ENCODE peak calls at places on chromosomes 3 and 15, in seven cellular contexts. X is sigmoid colon, Y is ovary, U is HCT116, K is A549, W is IMR-90, Z is heart left ventricle. E is an unnamed sample.

GRCh38 chr15:31208804-31209203 is 107.3 kb upstream of the TRPM1 start:
- DNase-seq in K (no peak), U (no peak), X (no peak), Z (no peak), Y (no peak), W (no peak), E (no peak)

GRCh38 chr3:99626415-99626788 is 12.0 kb upstream of the COL8A1 start:
- DNase-seq in X (no peak), U (no peak), W (no peak), K (no peak), Z (no peak), Y (no peak), E (no peak)

GRCh38 chr3:157542711-157543485 is 39.7 kb upstream of the VEPH1 start:
- DNase-seq in X (peak), Z (peak), W (peak), K (peak), U (no peak), Y (peak), E (peak)

GRCh38 chr15:58704155-58704825 is 45.2 kb downstream of the ADAM10 start:
- DNase-seq in Z (no peak), W (peak), X (no peak), Y (no peak), K (no peak), U (no peak), E (no peak)

GRCh38 chr3:70988111-70988510 is 595.4 kb downstream of the FOXP1 start:
- DNase-seq in K (no peak), W (no peak), Z (no peak), X (no peak), U (no peak), Y (no peak), E (no peak)

GRCh38 chr15:57385923-57386390 is 9.7 kb downstream of the CGNL1 start:
- DNase-seq in U (no peak), K (no peak), W (no peak), X (no peak), Y (no peak), Z (no peak), E (no peak)

GRCh38 chr3:100053929-100054620 is 60.2 kb downstream of the FILIP1L start:
- DNase-seq in K (no peak), Z (no peak), X (no peak), W (no peak), U (no peak), Y (no peak), E (no peak)

GRCh38 chr3:106542101-106542769 is 673.4 kb upstream of the CBLB start:
- DNase-seq in U (no peak), K (no peak), W (peak), Y (no peak), X (no peak), Z (no peak), E (no peak)

GRCh38 chr3:61771976-61772375 is 210.6 kb downstream of the PTPRG start:
- DNase-seq in Y (no peak), Z (no peak), U (no peak), K (no peak), W (no peak), X (no peak), E (no peak)

GRCh38 chr15:31221936-31222515 is 104.6 kb upstream of the KLF13 start:
- DNase-seq in Z (no peak), Y (no peak), K (no peak), X (no peak), W (no peak), U (no peak), E (no peak)

GRCh38 chr15:25183581-25184330 is 229.0 kb downstream of the SNRPN start:
- DNase-seq in Y (peak), Z (no peak), X (peak), U (no peak), K (no peak), W (no peak), E (no peak)

GRCh38 chr3:14444380-14444779 is 42.0 kb downstream of the SLC6A6 start:
- DNase-seq in K (no peak), Y (no peak), W (no peak), X (no peak), Z (no peak), U (no peak), E (no peak)

GRCh38 chr15:95302206-95302605 is 1028.3 kb upstream of the NR2F2 start:
- DNase-seq in K (no peak), X (no peak), W (no peak), Z (no peak), U (no peak), Y (no peak), E (no peak)

GRCh38 chr3:2454865-2455264 is 356.2 kb downstream of the CNTN4 start:
- DNase-seq in Z (no peak), U (no peak), W (no peak), Y (no peak), K (no peak), X (no peak), E (no peak)

GRCh38 chr15:26623071-26623470 is 149.8 kb downstream of the GABRB3 start:
- DNase-seq in Z (no peak), W (no peak), U (no peak), X (no peak), K (no peak), Y (no peak), E (no peak)

GRCh38 chr3:195696632-195697278 is 24.0 kb upstream of the MUC20 start:
- DNase-seq in Y (no peak), X (no peak), K (no peak), Z (no peak), U (no peak), W (no peak), E (no peak)

GRCh38 chr3:133991637-133992036 is 38.1 kb downstream of the SLCO2A1 start:
- DNase-seq in X (peak), Y (no peak), K (no peak), U (no peak), W (no peak), Z (no peak), E (no peak)

GRCh38 chr3:98978068-98978811 is 76.7 kb upstream of the DCBLD2 start:
- DNase-seq in X (no peak), U (no peak), K (no peak), W (no peak), Z (no peak), Y (no peak), E (no peak)

GRCh38 chr15:96350321-96350720 is 19.8 kb downstream of the NR2F2 start:
- DNase-seq in X (no peak), W (no peak), K (no peak), Z (no peak), U (no peak), Y (no peak), E (no peak)

GRCh38 chr3:12947504-12948369 is 106.4 kb upstream of the RPL32 start:
- DNase-seq in U (no peak), K (peak), W (peak), Y (peak), Z (peak), X (peak), E (peak)

GRCh38 chr15:66071621-66072295 is 181.8 kb downstream of the MEGF11 start:
- DNase-seq in X (peak), Y (no peak), U (no peak), K (no peak), W (no peak), Z (no peak), E (no peak)

GRCh38 chr3:155254445-155254844 is 39.0 kb downstream of the STRIT1 start:
- DNase-seq in Z (no peak), K (no peak), W (no peak), Y (no peak), U (no peak), X (no peak), E (no peak)

GRCh38 chr3:53222183-53222901 is 33.5 kb downstream of the TKT start:
- DNase-seq in Y (no peak), U (no peak), K (no peak), W (no peak), Z (no peak), X (no peak), E (no peak)

GRCh38 chr15:36866896-36867295 is 233.5 kb downstream of the MEIS2 start:
- DNase-seq in W (no peak), K (no peak), X (no peak), Y (no peak), U (no peak), Z (no peak), E (no peak)

GRCh38 chr15:64740361-64741170 is 34.8 kb downstream of the RBPMS2 start:
- DNase-seq in W (peak), U (no peak), X (peak), K (peak), Y (peak), Z (peak), E (peak)

GRCh38 chr15:33022629-33023028 is 171.9 kb downstream of the FMN1 start:
- DNase-seq in Z (peak), W (peak), K (no peak), Y (no peak), U (no peak), X (peak), E (peak)

GRCh38 chr3:99635348-99635747 is 3.0 kb upstream of the COL8A1 start:
- DNase-seq in W (no peak), X (no peak), U (no peak), K (no peak), Z (no peak), Y (no peak), E (no peak)

GRCh38 chr3:143286392-143287010 is 166.9 kb downstream of the CHST2 start:
- DNase-seq in Y (no peak), Z (no peak), U (no peak), W (no peak), K (no peak), X (no peak), E (no peak)

GRCh38 chr3:11954312-11954934 is 49.8 kb upstream of the SYN2 start:
- DNase-seq in K (no peak), Y (peak), X (no peak), W (no peak), Z (no peak), U (no peak), E (peak)

GRCh38 chr3:182959474-182960350 is 20.6 kb downstream of the DCUN1D1 start:
- DNase-seq in X (no peak), W (no peak), Z (no peak), K (no peak), U (no peak), Y (no peak), E (no peak)

GRCh38 chr15:50907866-50908208 is 646 bp upstream of the AP4E1 start:
- DNase-seq in W (peak), Z (no peak), U (peak), K (peak), Y (no peak), X (no peak), E (peak)

GRCh38 chr3:100463002-100463401 is 29.4 kb upstream of the TMEM45A start:
- DNase-seq in U (peak), K (peak), Z (peak), W (peak), X (no peak), Y (no peak), E (no peak)

GRCh38 chr3:163939926-163940325 is 1138.4 kb downstream of the SI start:
- DNase-seq in Y (no peak), W (no peak), U (peak), Z (no peak), X (no peak), K (no peak), E (no peak)

GRCh38 chr3:42557849-42558248 is 23.9 kb downstream of the SEC22C start:
- DNase-seq in X (no peak), K (no peak), W (no peak), Y (no peak), U (no peak), Z (no peak), E (no peak)

GRCh38 chr15:95990833-95991232 is 339.7 kb upstream of the NR2F2 start:
- DNase-seq in W (no peak), Y (no peak), K (no peak), Z (no peak), X (no peak), U (no peak), E (no peak)

GRCh38 chr3:132445812-132446211 is 28.5 kb downstream of the DNAJC13 start:
- DNase-seq in Y (no peak), X (no peak), K (no peak), Z (no peak), U (no peak), W (peak), E (no peak)
- H3K27ac ChIP-seq in Y (no peak), X (no peak), K (no peak), Z (peak), U (no peak), W (peak), E (no peak)

DNA sequence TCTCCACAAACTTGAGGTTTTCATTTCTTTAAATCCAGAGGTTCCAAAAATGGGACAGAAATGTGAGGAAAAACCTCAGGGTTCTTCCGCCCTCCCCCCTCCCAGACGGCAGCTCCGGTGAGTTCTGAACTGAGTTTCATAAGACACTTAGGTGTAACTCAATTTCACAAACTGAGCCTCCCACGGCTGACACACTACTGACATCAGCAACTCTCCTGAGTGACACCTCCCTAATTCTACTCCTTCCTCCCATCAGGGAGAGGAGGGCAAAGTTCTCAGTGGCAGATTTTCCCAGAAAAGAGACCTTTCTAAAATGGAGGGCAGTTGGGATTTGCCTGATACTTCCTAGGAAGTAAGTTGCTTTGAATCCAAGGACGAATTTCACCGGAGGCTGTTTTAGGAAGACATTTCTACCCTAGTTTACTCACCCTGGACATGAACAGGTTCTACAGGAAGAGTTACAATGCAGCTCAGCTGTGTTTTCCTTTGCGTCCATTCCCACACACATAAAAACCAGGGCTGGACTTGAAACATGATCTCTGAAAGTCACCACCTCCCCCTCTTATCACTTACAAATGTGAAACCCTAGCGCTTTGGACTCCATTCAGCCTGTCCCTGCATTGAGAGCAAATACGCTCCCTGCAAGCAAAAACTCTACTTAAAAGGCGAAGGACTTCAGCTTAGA is 78.1 kb upstream of the LMOD3 start:
- DNase-seq in W (peak), K (no peak), Y (peak), Z (peak), X (no peak), U (no peak), E (peak)
- TF ChIP-seq POLR2A in W (no peak), K (no peak), Y (no peak), Z (no peak), X (no peak), U (no peak), E (peak)

GRCh38 chr3:187227658-187228258 is 30.5 kb downstream of the RTP1 start:
- DNase-seq in W (peak), K (peak), X (no peak), Z (no peak), Y (no peak), U (no peak), E (no peak)

GRCh38 chr3:187228740-187229139 is 31.5 kb downstream of the RTP1 start:
- DNase-seq in U (no peak), K (no peak), W (no peak), X (no peak), Y (no peak), Z (no peak), E (no peak)

GRCh38 chr3:187230011-187230410 is 32.7 kb downstream of the RTP1 start:
- DNase-seq in Y (no peak), W (peak), X (no peak), U (no peak), Z (no peak), K (no peak), E (no peak)
- H3K4me3 ChIP-seq in Y (no peak), W (no peak), X (no peak), U (no peak), Z (no peak), K (no peak), E (no peak)

DNA sequence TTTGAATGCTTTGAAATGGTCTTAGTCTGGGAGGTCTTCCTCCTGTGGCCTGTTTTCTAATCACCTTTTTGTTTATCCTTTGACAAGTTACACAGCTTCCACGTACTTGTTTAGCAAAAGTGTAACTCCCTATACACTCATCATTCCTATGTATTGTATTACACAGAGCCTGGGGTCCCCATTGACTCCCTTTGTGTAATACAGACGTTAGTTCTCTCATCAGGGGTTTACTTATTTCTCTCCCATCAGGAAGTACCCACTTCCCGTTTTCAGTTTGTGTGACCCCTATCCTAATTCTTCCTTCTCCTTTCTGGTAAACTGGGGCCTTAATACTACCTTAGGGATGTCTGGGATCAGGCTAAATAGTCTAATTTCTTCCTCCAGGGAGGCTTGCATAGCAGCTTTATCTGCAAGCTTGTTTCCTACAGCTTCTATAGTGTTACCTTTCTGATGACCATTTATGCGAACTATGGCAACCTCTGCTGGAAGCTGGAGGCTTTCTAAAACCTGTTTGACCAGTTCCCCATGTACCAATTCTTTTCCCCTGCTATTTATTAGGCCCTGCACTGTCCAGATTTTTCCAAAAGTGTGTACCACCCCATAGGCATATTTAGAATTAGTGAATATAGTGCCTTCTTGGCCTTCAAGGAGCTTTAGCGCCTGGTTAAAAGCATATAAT is 22.4 kb downstream of the ARL8B start:
- DNase-seq in W (no peak), X (no peak), Y (no peak), K (no peak), U (no peak), Z (no peak), E (no peak)
- H3K27ac ChIP-seq in W (no peak), X (no peak), Y (no peak), K (no peak), U (peak), Z (peak), E (no peak)

DNA sequence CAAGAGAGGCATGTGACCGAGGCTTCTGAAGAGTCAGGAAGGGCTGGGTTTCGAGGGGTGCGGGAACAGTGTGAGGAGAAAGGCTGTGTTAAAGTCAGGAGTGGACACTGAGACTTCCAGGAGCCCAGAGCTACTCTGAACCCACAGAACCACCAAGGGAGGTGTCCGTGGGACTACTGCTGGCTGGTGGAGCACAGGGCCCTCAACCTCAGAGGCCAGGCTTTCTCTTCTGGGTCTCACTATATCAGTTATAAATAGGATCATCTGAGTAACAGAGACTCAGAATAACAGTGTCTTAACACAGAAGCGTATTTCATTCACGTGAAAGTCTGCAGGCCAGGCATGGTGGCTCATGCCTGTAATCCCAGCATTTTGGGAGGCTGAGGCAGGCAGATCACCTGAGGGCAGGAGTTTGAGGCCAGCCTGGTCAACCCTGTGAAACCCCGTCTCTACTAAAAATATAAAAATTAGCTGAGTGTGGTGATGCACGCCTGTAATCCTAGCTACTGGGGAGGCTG is 113.6 kb downstream of the TMEM266 start:
- DNase-seq in Z (no peak), X (no peak), U (no peak), K (no peak), W (no peak), Y (no peak), E (no peak)
- TF ChIP-seq POLR2A in Z (no peak), X (no peak), U (no peak), K (no peak), W (no peak), Y (no peak), E (no peak)

GRCh38 chr3:112894258-112894657 is 47.6 kb upstream of the CD200R1L start:
- DNase-seq in Z (no peak), K (no peak), X (no peak), W (peak), U (peak), Y (no peak), E (no peak)

GRCh38 chr3:112900088-112900487 is 53.4 kb upstream of the CD200R1L start:
- DNase-seq in Z (peak), U (no peak), W (peak), K (no peak), Y (no peak), X (no peak), E (no peak)
- H3K4me3 ChIP-seq in Z (no peak), U (no peak), W (no peak), K (no peak), Y (no peak), X (no peak), E (no peak)

GRCh38 chr15:92733934-92734521 is 78.5 kb upstream of the FAM174B start:
- DNase-seq in Z (no peak), X (no peak), K (peak), Y (peak), U (no peak), W (peak), E (no peak)

DNA sequence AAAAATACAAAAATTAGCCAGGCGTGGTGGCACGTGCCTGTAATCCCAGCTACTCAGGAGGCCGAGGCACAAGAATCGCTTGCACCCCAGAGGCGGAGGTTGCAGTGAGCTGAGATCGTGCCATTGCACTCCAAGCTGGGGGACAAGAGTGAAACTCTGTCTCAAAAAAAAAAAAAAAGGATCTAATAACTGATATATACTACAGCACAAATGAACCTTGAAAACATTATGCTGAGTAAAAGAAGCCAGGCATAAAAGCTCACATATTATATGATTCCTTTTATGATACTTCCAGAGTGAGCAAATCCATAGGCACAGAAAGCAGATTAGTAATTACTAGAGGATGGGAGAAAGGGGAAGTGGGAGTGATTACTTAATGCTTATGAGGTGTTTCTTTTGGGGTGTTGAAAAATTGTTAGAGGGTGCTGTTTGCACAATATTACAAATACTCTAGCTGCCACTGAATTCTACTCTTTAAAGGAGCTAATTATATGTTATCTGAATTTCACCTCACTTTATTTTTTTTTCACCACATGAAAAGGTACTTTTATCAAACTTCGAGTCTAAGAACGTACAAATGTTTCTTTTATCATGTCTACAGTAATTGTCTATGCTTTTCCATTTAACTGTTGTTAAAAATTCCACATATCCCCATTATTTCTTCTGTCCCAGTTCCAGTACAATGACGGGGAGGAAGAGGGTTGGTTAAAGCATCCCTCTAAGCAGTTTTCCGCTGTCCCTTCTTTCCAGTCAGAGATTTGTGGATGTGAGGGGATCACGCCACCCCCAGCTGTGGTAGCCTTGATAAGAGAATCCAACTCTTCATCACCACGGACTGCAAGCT is 77.7 kb upstream of the FAM174B start:
- DNase-seq in X (no peak), Z (no peak), W (no peak), K (no peak), Y (no peak), U (no peak), E (no peak)
- H3K27ac ChIP-seq in X (peak), Z (peak), W (peak), K (peak), Y (peak), U (no peak), E (no peak)

GRCh38 chr3:158672293-158673176 is at the start of gene LXN:
- DNase-seq in X (peak), Z (peak), K (peak), U (no peak), W (peak), Y (peak), E (peak)

GRCh38 chr3:158663832-158664231 is 8.6 kb downstream of the LXN start:
- DNase-seq in K (no peak), X (no peak), W (no peak), U (no peak), Z (no peak), Y (no peak), E (no peak)

GRCh38 chr3:158668506-158668905 is 3.9 kb downstream of the LXN start:
- DNase-seq in W (peak), X (no peak), Z (no peak), U (no peak), K (no peak), Y (no peak), E (no peak)
- TF ChIP-seq POLR2A in W (no peak), X (no peak), Z (no peak), U (no peak), K (no peak), Y (no peak), E (no peak)